ENCODE peak calls at places on chromosomes 6 and 20, in six cellular contexts. One of them, this sample, is unnamed.

GRCh38 chr20:19090332-19090731 is 122.1 kb upstream of the SLC24A3 start:
- DNase-seq in Panc1: no peak
- DNase-seq in tibial artery: no peak
- DNase-seq in tibial nerve: no peak
- DNase-seq in HCT116: no peak
- DNase-seq in coronary artery: no peak
- DNase-seq in this sample: no peak

GRCh38 chr6:37145443-37145842 is 24.5 kb upstream of the PIM1 start:
- DNase-seq in tibial artery: peak; percentile 29
- DNase-seq in HCT116: no peak
- DNase-seq in tibial nerve: no peak
- DNase-seq in coronary artery: no peak
- DNase-seq in Panc1: no peak
- DNase-seq in this sample: no peak

GRCh38 chr6:157317129-157317814 is 6.0 kb downstream of the TMEM242 start:
- DNase-seq in tibial artery: peak; percentile 91
- DNase-seq in HCT116: peak; percentile 51
- DNase-seq in tibial nerve: peak; percentile 96
- DNase-seq in Panc1: peak; percentile 83
- DNase-seq in coronary artery: no peak
- DNase-seq in this sample: no peak

GRCh38 chr6:108476381-108476780 is 84.3 kb upstream of the FOXO3 start:
- DNase-seq in coronary artery: no peak
- DNase-seq in tibial artery: no peak
- DNase-seq in tibial nerve: no peak
- DNase-seq in Panc1: no peak
- DNase-seq in HCT116: no peak
- DNase-seq in this sample: no peak

GRCh38 chr6:13412639-13413465 is 74.5 kb downstream of the GFOD1 start:
- DNase-seq in HCT116: no peak
- DNase-seq in coronary artery: no peak
- DNase-seq in tibial artery: no peak
- DNase-seq in tibial nerve: no peak
- DNase-seq in Panc1: no peak
- DNase-seq in this sample: no peak

GRCh38 chr6:129440691-129441090 is 269.3 kb downstream of the ARHGAP18 start:
- DNase-seq in tibial artery: no peak
- DNase-seq in Panc1: no peak
- DNase-seq in coronary artery: no peak
- DNase-seq in tibial nerve: no peak
- DNase-seq in HCT116: no peak
- DNase-seq in this sample: no peak

GRCh38 chr20:61120595-61121515 is 131.2 kb upstream of the CDH4 start:
- DNase-seq in Panc1: no peak
- DNase-seq in tibial artery: no peak
- DNase-seq in tibial nerve: peak; percentile 71
- DNase-seq in HCT116: no peak
- DNase-seq in coronary artery: peak; percentile 49
- DNase-seq in this sample: no peak

GRCh38 chr6:5905431-5906339 is 101.0 kb downstream of the NRN1 start:
- DNase-seq in tibial artery: peak; percentile 96
- DNase-seq in tibial nerve: peak; percentile 77
- DNase-seq in HCT116: no peak
- DNase-seq in Panc1: no peak
- DNase-seq in coronary artery: peak; percentile 82
- DNase-seq in this sample: no peak

GRCh38 chr20:46063652-46064054 is 26.1 kb downstream of the NCOA5 start:
- DNase-seq in HCT116: no peak
- DNase-seq in tibial artery: no peak
- DNase-seq in coronary artery: no peak
- DNase-seq in Panc1: no peak
- DNase-seq in tibial nerve: no peak
- DNase-seq in this sample: no peak

GRCh38 chr6:44782198-44782597 is 394.7 kb downstream of the CDC5L start:
- DNase-seq in tibial nerve: no peak
- DNase-seq in Panc1: no peak
- DNase-seq in coronary artery: no peak
- DNase-seq in HCT116: no peak
- DNase-seq in tibial artery: no peak
- DNase-seq in this sample: no peak

GRCh38 chr6:57221936-57222683 is at the start of gene RAB23:
- DNase-seq in coronary artery: peak; percentile 88
- DNase-seq in Panc1: peak; percentile 54
- DNase-seq in HCT116: peak; percentile 60
- DNase-seq in tibial nerve: peak; percentile 72
- DNase-seq in tibial artery: peak; percentile 93
- DNase-seq in this sample: peak; percentile 94

GRCh38 chr6:43884660-43885022 is 114.6 kb downstream of the VEGFA start:
- DNase-seq in tibial nerve: no peak
- DNase-seq in tibial artery: no peak
- DNase-seq in coronary artery: no peak
- DNase-seq in HCT116: no peak
- DNase-seq in Panc1: no peak
- DNase-seq in this sample: peak; percentile 67

GRCh38 chr6:27091661-27092315 is 155.7 kb upstream of the PRSS16 start:
- DNase-seq in coronary artery: no peak
- DNase-seq in tibial nerve: no peak
- DNase-seq in HCT116: peak; percentile 86
- DNase-seq in Panc1: peak; percentile 86
- DNase-seq in tibial artery: no peak
- DNase-seq in this sample: no peak

GRCh38 chr6:72787521-72788031 is 165.7 kb downstream of the KCNQ5 start:
- DNase-seq in tibial artery: no peak
- DNase-seq in HCT116: no peak
- DNase-seq in Panc1: peak; percentile 71
- DNase-seq in coronary artery: no peak
- DNase-seq in tibial nerve: no peak
- DNase-seq in this sample: no peak

GRCh38 chr6:76940186-76940585 is 523.1 kb downstream of the HTR1B start:
- DNase-seq in Panc1: no peak
- DNase-seq in coronary artery: no peak
- DNase-seq in tibial artery: no peak
- DNase-seq in tibial nerve: no peak
- DNase-seq in HCT116: no peak
- DNase-seq in this sample: no peak

GRCh38 chr20:62448038-62448437 is 20.7 kb upstream of the RBBP8NL start:
- DNase-seq in tibial artery: no peak
- DNase-seq in coronary artery: no peak
- DNase-seq in tibial nerve: no peak
- DNase-seq in HCT116: no peak
- DNase-seq in Panc1: no peak
- DNase-seq in this sample: no peak

GRCh38 chr6:163085426-163085825 is 329.1 kb upstream of the QKI start:
- DNase-seq in tibial artery: no peak
- DNase-seq in HCT116: no peak
- DNase-seq in tibial nerve: no peak
- DNase-seq in Panc1: no peak
- DNase-seq in coronary artery: no peak
- DNase-seq in this sample: no peak

GRCh38 chr6:121678245-121678644 is 242.8 kb downstream of the GJA1 start:
- DNase-seq in coronary artery: no peak
- DNase-seq in HCT116: no peak
- DNase-seq in Panc1: no peak
- DNase-seq in tibial nerve: no peak
- DNase-seq in tibial artery: no peak
- DNase-seq in this sample: no peak

GRCh38 chr20:8756410-8756809 is 312.5 kb upstream of the PLCB4 start:
- DNase-seq in Panc1: no peak
- DNase-seq in tibial nerve: no peak
- DNase-seq in tibial artery: no peak
- DNase-seq in coronary artery: no peak
- DNase-seq in HCT116: peak; percentile 18
- DNase-seq in this sample: no peak

GRCh38 chr20:7540923-7541322 is 399.3 kb downstream of the HAO1 start:
- DNase-seq in tibial nerve: no peak
- DNase-seq in HCT116: no peak
- DNase-seq in coronary artery: no peak
- DNase-seq in Panc1: no peak
- DNase-seq in tibial artery: no peak
- DNase-seq in this sample: no peak

GRCh38 chr20:41631826-41632225 is 13.6 kb upstream of the CHD6 start:
- DNase-seq in coronary artery: peak; percentile 85
- DNase-seq in tibial artery: peak; percentile 94
- DNase-seq in HCT116: no peak
- DNase-seq in tibial nerve: peak; percentile 19
- DNase-seq in Panc1: no peak
- DNase-seq in this sample: no peak

GRCh38 chr6:14354919-14355572 is 237.5 kb downstream of the CD83 start:
- DNase-seq in coronary artery: no peak
- DNase-seq in HCT116: no peak
- DNase-seq in tibial artery: peak; percentile 78
- DNase-seq in tibial nerve: peak; percentile 45
- DNase-seq in Panc1: no peak
- DNase-seq in this sample: no peak

GRCh38 chr20:50683570-50683969 is 7.8 kb downstream of the RIPOR3 start:
- DNase-seq in HCT116: no peak
- DNase-seq in tibial artery: no peak
- DNase-seq in Panc1: no peak
- DNase-seq in coronary artery: no peak
- DNase-seq in tibial nerve: no peak
- DNase-seq in this sample: no peak

GRCh38 chr20:50682947-50683530 is 8.3 kb downstream of the RIPOR3 start:
- DNase-seq in HCT116: no peak
- DNase-seq in tibial artery: no peak
- DNase-seq in tibial nerve: no peak
- DNase-seq in Panc1: no peak
- DNase-seq in coronary artery: no peak
- DNase-seq in this sample: no peak

GRCh38 chr20:50680106-50680960 is 11.0 kb downstream of the RIPOR3 start:
- DNase-seq in Panc1: no peak
- DNase-seq in coronary artery: no peak
- DNase-seq in HCT116: no peak
- DNase-seq in tibial artery: no peak
- DNase-seq in tibial nerve: peak; percentile 54
- DNase-seq in this sample: no peak

GRCh38 chr20:50681359-50682064 is 9.8 kb downstream of the RIPOR3 start:
- DNase-seq in HCT116: no peak
- DNase-seq in tibial artery: no peak
- DNase-seq in coronary artery: no peak
- DNase-seq in tibial nerve: no peak
- DNase-seq in Panc1: no peak
- DNase-seq in this sample: no peak

GRCh38 chr20:50682065-50682464 is 9.3 kb downstream of the RIPOR3 start:
- DNase-seq in tibial nerve: no peak
- DNase-seq in coronary artery: no peak
- DNase-seq in HCT116: no peak
- DNase-seq in Panc1: no peak
- DNase-seq in tibial artery: no peak
- DNase-seq in this sample: no peak
- H3K4me3 ChIP-seq in tibial nerve: no peak overlapping the region
- H3K4me3 ChIP-seq in coronary artery: no peak overlapping the region
- H3K4me3 ChIP-seq in HCT116: no peak overlapping the region
- H3K4me3 ChIP-seq in Panc1: no peak overlapping the region
- H3K4me3 ChIP-seq in tibial artery: no peak overlapping the region
- H3K4me3 ChIP-seq in this sample: no peak overlapping the region

DNA sequence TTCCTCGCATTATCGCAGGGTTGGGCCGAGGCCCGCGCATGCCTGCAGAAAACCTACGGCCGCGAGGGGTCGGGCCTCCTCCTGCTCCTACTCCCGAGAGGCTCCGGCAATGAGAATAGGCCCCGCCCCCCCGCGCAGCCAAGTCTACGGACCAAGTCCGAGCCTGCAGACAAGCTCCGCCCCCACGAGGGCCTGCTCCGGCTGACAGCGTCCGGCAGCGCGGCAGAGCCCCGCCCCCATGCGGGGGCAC is 3.1 kb upstream of the GPSM3 start:
- DNase-seq in HCT116: peak; percentile 99
- DNase-seq in Panc1: peak; percentile 92
- DNase-seq in coronary artery: peak; percentile 100
- DNase-seq in tibial nerve: peak; percentile 100
- DNase-seq in tibial artery: peak; percentile 100
- DNase-seq in this sample: peak; percentile 100
- H3K4me3 ChIP-seq in HCT116: peak overlapping the region; percentile 70
- H3K4me3 ChIP-seq in Panc1: peak overlapping the region; percentile 94
- H3K4me3 ChIP-seq in coronary artery: peak overlapping the region; percentile 75
- H3K4me3 ChIP-seq in tibial nerve: no peak overlapping the region
- H3K4me3 ChIP-seq in tibial artery: peak overlapping the region; percentile 71
- H3K4me3 ChIP-seq in this sample: peak overlapping the region; percentile 67

GRCh38 chr6:125793863-125794262 is 3.1 kb downstream of the NCOA7 start:
- DNase-seq in HCT116: no peak
- DNase-seq in Panc1: no peak
- DNase-seq in tibial nerve: no peak
- DNase-seq in coronary artery: no peak
- DNase-seq in tibial artery: no peak
- DNase-seq in this sample: no peak

GRCh38 chr6:125792172-125792571 is 1.4 kb downstream of the NCOA7 start:
- DNase-seq in HCT116: no peak
- DNase-seq in coronary artery: no peak
- DNase-seq in tibial nerve: no peak
- DNase-seq in Panc1: no peak
- DNase-seq in tibial artery: no peak
- DNase-seq in this sample: no peak

GRCh38 chr6:125792680-125793079 is 1.9 kb downstream of the NCOA7 start:
- DNase-seq in coronary artery: no peak
- DNase-seq in tibial nerve: no peak
- DNase-seq in Panc1: no peak
- DNase-seq in tibial artery: no peak
- DNase-seq in HCT116: no peak
- DNase-seq in this sample: no peak

GRCh38 chr6:125794342-125795137 is 3.8 kb downstream of the NCOA7 start:
- DNase-seq in tibial nerve: no peak
- DNase-seq in coronary artery: no peak
- DNase-seq in Panc1: no peak
- DNase-seq in HCT116: no peak
- DNase-seq in tibial artery: no peak
- DNase-seq in this sample: no peak

DNA sequence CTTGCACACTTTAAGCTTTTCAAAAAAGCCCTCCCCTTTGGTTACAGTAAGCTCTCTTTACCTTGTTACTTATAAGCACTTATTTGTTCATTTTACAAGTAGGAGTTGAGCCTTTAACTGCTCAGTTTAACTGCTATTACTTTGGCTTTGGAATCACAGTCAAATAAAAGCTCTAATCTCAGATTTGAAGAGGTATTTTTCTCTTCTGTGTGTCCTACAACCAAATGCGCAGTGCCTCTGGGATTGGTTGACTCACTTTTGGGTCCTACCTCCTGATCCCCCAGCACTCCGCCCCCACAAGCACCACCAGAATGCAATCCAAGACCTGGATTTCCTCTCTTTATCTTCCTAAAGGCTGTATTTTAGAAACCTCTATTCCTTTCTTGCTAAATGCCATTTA is 2.5 kb downstream of the NCOA7 start:
- DNase-seq in coronary artery: no peak
- DNase-seq in tibial nerve: no peak
- DNase-seq in HCT116: no peak
- DNase-seq in tibial artery: no peak
- DNase-seq in Panc1: no peak
- DNase-seq in this sample: no peak
- H3K4me3 ChIP-seq in coronary artery: peak overlapping the region; percentile 84
- H3K4me3 ChIP-seq in tibial nerve: no peak overlapping the region
- H3K4me3 ChIP-seq in HCT116: no peak overlapping the region
- H3K4me3 ChIP-seq in tibial artery: no peak overlapping the region
- H3K4me3 ChIP-seq in Panc1: no peak overlapping the region
- H3K4me3 ChIP-seq in this sample: no peak overlapping the region

GRCh38 chr6:31837612-31838553 is 10.3 kb downstream of the HSPA1B start:
- DNase-seq in Panc1: no peak
- DNase-seq in HCT116: no peak
- DNase-seq in coronary artery: no peak
- DNase-seq in tibial nerve: no peak
- DNase-seq in tibial artery: no peak
- DNase-seq in this sample: peak; percentile 20
- H3K4me3 ChIP-seq in Panc1: peak overlapping the region; percentile 77
- H3K4me3 ChIP-seq in HCT116: peak overlapping the region; percentile 98
- H3K4me3 ChIP-seq in coronary artery: peak overlapping the region; percentile 83
- H3K4me3 ChIP-seq in tibial nerve: no peak overlapping the region
- H3K4me3 ChIP-seq in tibial artery: no peak overlapping the region
- H3K4me3 ChIP-seq in this sample: peak overlapping the region; percentile 71

This sample was measured in spleen.